ENCODE peak calls at places on chromosomes 13 and 19, in seven cellular contexts. O is GM12878; E is T-helper 9 cell; K is neural progenitor cell; H is effector CD4-positive, alpha-beta T cell; J is GM10248; D is mesothelial cell of epicardium. F is an unnamed sample.

GRCh38 chr19:11422163-11423068 is 3.3 kb upstream of the RGL3 start:
- DNase-seq in H (peak; percentile 32), K (peak; percentile 64), D (no peak), E (peak; percentile 43), O (peak; percentile 64), J (peak; percentile 91), F (peak; percentile 67)

GRCh38 chr13:30466841-30467252 is 1.1 kb upstream of the HMGB1 start:
- DNase-seq in K (no peak), H (no peak), E (no peak), J (no peak), O (no peak), D (no peak), F (no peak)

GRCh38 chr19:13078897-13079541 is 23.6 kb downstream of the LYL1 start:
- DNase-seq in H (no peak), K (no peak), J (no peak), E (no peak), D (no peak), O (no peak), F (no peak)

GRCh38 chr13:80379245-80379644 is 38.3 kb upstream of the SPRY2 start:
- DNase-seq in E (no peak), O (no peak), H (no peak), D (no peak), K (no peak), J (no peak), F (peak; percentile 78)

GRCh38 chr19:45477216-45477615 is 9.4 kb downstream of the FOSB start:
- DNase-seq in D (no peak), H (no peak), K (no peak), O (no peak), J (no peak), E (no peak), F (no peak)

GRCh38 chr13:97502192-97502591 is 68.2 kb downstream of the RAP2A start:
- DNase-seq in O (no peak), D (no peak), H (no peak), J (no peak), E (no peak), K (no peak), F (no peak)

GRCh38 chr13:103188688-103189326 is 122.6 kb upstream of the SLC10A2 start:
- DNase-seq in D (no peak), H (no peak), O (no peak), E (no peak), K (peak; percentile 6), J (peak; percentile 24), F (no peak)

GRCh38 chr13:49110122-49110831 is 109.9 kb upstream of the MLNR start:
- DNase-seq in D (peak; percentile 62), E (peak; percentile 67), H (peak; percentile 68), O (peak; percentile 66), J (peak; percentile 54), K (peak; percentile 95), F (peak; percentile 53)

GRCh38 chr13:95784891-95785290 is 108.0 kb downstream of the DNAJC3 start:
- DNase-seq in J (no peak), E (no peak), H (no peak), D (no peak), K (no peak), O (no peak), F (peak; percentile 51)

GRCh38 chr13:99766641-99767045 is 204.9 kb downstream of the ZIC5 start:
- DNase-seq in J (no peak), K (peak; percentile 67), D (no peak), H (no peak), E (no peak), O (no peak), F (no peak)

GRCh38 chr13:33123066-33123940 is 107.1 kb downstream of the KL start:
- DNase-seq in H (no peak), D (no peak), O (no peak), K (no peak), E (no peak), J (no peak), F (peak; percentile 9)

GRCh38 chr13:19766637-19767036 is 16.1 kb downstream of the PSPC1 start:
- DNase-seq in D (no peak), E (no peak), J (no peak), H (no peak), O (no peak), K (peak; percentile 68), F (no peak)

GRCh38 chr13:57286511-57287098 is 119.6 kb downstream of the PRR20E start:
- DNase-seq in O (no peak), H (no peak), E (no peak), D (peak; percentile 17), J (no peak), K (peak; percentile 82), F (no peak)

GRCh38 chr13:37386276-37386675 is 212.3 kb downstream of the POSTN start:
- DNase-seq in H (no peak), E (no peak), D (no peak), O (no peak), J (no peak), K (no peak), F (no peak)

GRCh38 chr19:42440357-42441046 is 2.2 kb downstream of the CXCL17 start:
- DNase-seq in O (no peak), H (peak; percentile 74), K (peak; percentile 85), D (peak; percentile 52), J (peak; percentile 75), E (peak; percentile 83), F (no peak)

GRCh38 chr13:27341616-27342015 is 71.0 kb downstream of the RASL11A start:
- DNase-seq in K (no peak), H (no peak), E (no peak), D (no peak), J (no peak), O (no peak), F (no peak)

GRCh38 chr19:6268382-6268771 is 11.4 kb downstream of the MLLT1 start:
- DNase-seq in H (no peak), E (no peak), K (no peak), D (no peak), O (no peak), J (no peak), F (no peak)

GRCh38 chr13:33057019-33057785 is 41.0 kb downstream of the KL start:
- DNase-seq in J (peak; percentile 49), H (no peak), O (no peak), E (no peak), D (no peak), K (peak; percentile 52), F (no peak)

GRCh38 chr19:22622020-22622419 is 12.1 kb upstream of the ZNF492 start:
- DNase-seq in O (no peak), K (no peak), D (no peak), J (no peak), E (no peak), H (no peak), F (no peak)

GRCh38 chr13:113048766-113049165 is 56.8 kb upstream of the F7 start:
- DNase-seq in H (no peak), J (no peak), K (no peak), O (no peak), D (peak; percentile 12), E (no peak), F (no peak)

GRCh38 chr13:20441879-20442278 is 83.8 kb downstream of the CRYL1 start:
- DNase-seq in K (peak; percentile 48), D (no peak), E (no peak), O (no peak), J (no peak), H (no peak), F (peak; percentile 84)

GRCh38 chr13:54852831-54853230 is 1824.2 kb downstream of the OLFM4 start:
- DNase-seq in D (no peak), K (no peak), E (no peak), J (no peak), H (no peak), O (no peak), F (no peak)

GRCh38 chr13:51278426-51279130 is 56.4 kb downstream of the FAM124A start:
- DNase-seq in K (no peak), J (no peak), H (no peak), E (no peak), D (no peak), O (no peak), F (no peak)

GRCh38 chr13:23898101-23898500 is 799 bp upstream of the C1QTNF9B start:
- DNase-seq in O (no peak), D (no peak), J (no peak), K (no peak), E (no peak), H (no peak), F (no peak)

GRCh38 chr19:33133438-33134031 is 1.6 kb downstream of the WDR88 start:
- DNase-seq in K (peak; percentile 40), D (no peak), J (no peak), H (no peak), O (no peak), E (no peak), F (no peak)

GRCh38 chr13:48403151-48403631 is 9.7 kb downstream of the LPAR6 start:
- DNase-seq in H (no peak), O (peak; percentile 40), J (peak; percentile 25), K (no peak), E (no peak), D (no peak), F (peak; percentile 18)

GRCh38 chr13:43006893-43007631 is 15.0 kb upstream of the EPSTI1 start:
- DNase-seq in K (peak; percentile 6), O (no peak), E (no peak), H (no peak), D (no peak), J (no peak), F (no peak)

GRCh38 chr13:73173160-73173905 is 114.5 kb downstream of the KLF5 start:
- DNase-seq in H (no peak), K (no peak), J (no peak), D (no peak), O (no peak), E (no peak), F (no peak)

GRCh38 chr13:26786651-26787295 is 26.2 kb upstream of the GPR12 start:
- DNase-seq in O (no peak), H (no peak), E (no peak), D (no peak), K (no peak), J (no peak), F (no peak)

GRCh38 chr19:973726-974563 is 10.2 kb upstream of the WDR18 start:
- DNase-seq in D (no peak), J (no peak), O (no peak), H (no peak), E (no peak), K (no peak), F (no peak)

GRCh38 chr19:18478545-18479311 is 40.8 kb upstream of the ISYNA1 start:
- DNase-seq in K (no peak), E (peak; percentile 58), H (peak; percentile 48), J (peak; percentile 90), O (peak; percentile 51), D (no peak), F (peak; percentile 67)

GRCh38 chr19:18291590-18292459 is 10.4 kb upstream of the JUND start:
- DNase-seq in K (peak; percentile 77), O (no peak), H (peak; percentile 66), J (peak; percentile 91), E (peak; percentile 66), D (peak; percentile 78), F (peak; percentile 28)

GRCh38 chr19:12939292-12939606 is 840 bp downstream of the CALR start:
- DNase-seq in K (peak; percentile 31), E (no peak), D (no peak), O (no peak), H (peak; percentile 16), J (no peak), F (no peak)

GRCh38 chr13:48304132-48304876 is 753 bp downstream of the RB1 start:
- DNase-seq in J (peak; percentile 83), D (no peak), H (no peak), O (peak; percentile 92), K (peak; percentile 59), E (no peak), F (no peak)

GRCh38 chr13:79434578-79434977 is 28.5 kb upstream of the RBM26 start:
- DNase-seq in O (no peak), K (no peak), H (no peak), E (no peak), D (no peak), J (no peak), F (no peak)

GRCh38 chr13:34943675-34944634 is 1.9 kb downstream of the NBEA start:
- DNase-seq in H (no peak), E (no peak), D (no peak), J (peak; percentile 4), O (no peak), K (no peak), F (no peak)

GRCh38 chr19:33866696-33867095 is 70.0 kb downstream of the KCTD15 start:
- DNase-seq in D (no peak), J (no peak), K (no peak), E (no peak), H (no peak), O (no peak), F (no peak)

F was measured in foreskin keratinocyte.